ENCODE peak calls at places on chromosome 12, in four cellular contexts. L is tibial nerve, Z is right atrium auricular region, H is tibial artery. K is an unnamed sample.
A peak's percentile ranks its signal among the peaks of the same experiment; 100 is the strongest.

GRCh38 chr12:116454950-116455447 is 104.2 kb upstream of the MAP1LC3B2 start:
- DNase-seq in L (no peak), Z (no peak), H (no peak), K (no peak)

GRCh38 chr12:87815738-87816137 is 213.5 kb downstream of the C12orf50 start:
- DNase-seq in L (no peak), Z (no peak), H (no peak), K (no peak)

GRCh38 chr12:32881107-32881506 is 15.5 kb downstream of the PKP2 start:
- DNase-seq in L (no peak), Z (no peak), H (no peak), K (no peak)

GRCh38 chr12:90908465-90908864 is 46.5 kb downstream of the CCER1 start:
- DNase-seq in L (no peak), Z (no peak), H (no peak), K (no peak)

GRCh38 chr12:44317651-44318126 is 481.8 kb downstream of the TMEM117 start:
- DNase-seq in L (no peak), Z (no peak), H (no peak), K (no peak)

GRCh38 chr12:97982684-97983083 is 520.1 kb downstream of the RMST start:
- DNase-seq in L (no peak), Z (no peak), H (no peak), K (no peak)

GRCh38 chr12:83666690-83667089 is 980.0 kb downstream of the TMTC2 start:
- DNase-seq in L (no peak), Z (no peak), H (no peak), K (no peak)

GRCh38 chr12:53052419-53053222 is 2.8 kb downstream of the TNS2 start:
- DNase-seq in L (peak; percentile 94), Z (peak; percentile 92), H (peak; percentile 98), K (peak; percentile 91)

GRCh38 chr12:49228653-49229052 is 36.2 kb upstream of the TUBA1C start:
- DNase-seq in L (no peak), Z (no peak), H (no peak), K (no peak)

GRCh38 chr12:50613463-50613862 is 108.7 kb downstream of the DIP2B start:
- DNase-seq in L (no peak), Z (no peak), H (no peak), K (no peak)

GRCh38 chr12:101604132-101604531 is 9.4 kb downstream of the MYBPC1 start:
- DNase-seq in L (no peak), Z (no peak), H (no peak), K (no peak)

GRCh38 chr12:18747960-18748359 is 10.0 kb downstream of the CAPZA3 start:
- DNase-seq in L (no peak), Z (no peak), H (no peak), K (no peak)

GRCh38 chr12:49332441-49332861 is 4.5 kb downstream of the C1QL4 start:
- DNase-seq in L (no peak), Z (no peak), H (no peak), K (no peak)

GRCh38 chr12:93146278-93146939 is 217.3 kb upstream of the EEA1 start:
- DNase-seq in L (peak; percentile 21), Z (no peak), H (no peak), K (no peak)

GRCh38 chr12:122981587-122982493 is 1.4 kb downstream of the ARL6IP4 start:
- DNase-seq in L (no peak), Z (no peak), H (peak; percentile 66), K (no peak)

DNA sequence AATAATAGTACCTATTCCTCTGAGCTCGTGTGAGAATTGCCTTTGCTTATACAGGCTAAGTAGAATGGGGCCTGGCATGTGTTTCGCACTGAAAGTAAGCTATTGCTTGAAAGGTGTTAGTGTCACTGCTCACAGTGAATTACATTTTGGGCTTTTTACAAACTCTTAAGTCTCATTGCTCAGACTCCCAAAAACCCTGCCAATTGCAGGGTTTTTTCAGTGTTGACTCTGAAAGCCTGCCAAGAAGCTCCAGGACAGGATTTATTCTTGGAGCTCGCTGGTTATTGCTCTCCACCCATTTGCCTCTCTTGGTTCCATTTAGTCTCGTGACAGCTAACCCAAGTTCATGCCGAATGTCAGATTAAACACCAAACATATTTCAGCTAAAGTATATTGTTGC is 39.8 kb downstream of the NOPCHAP1 start:
- DNase-seq in L (peak; percentile 75), Z (peak; percentile 70), H (peak; percentile 88), K (peak; percentile 43)
- H3K27ac ChIP-seq in L (peak overlapping the region; percentile 43), Z (peak overlapping the region; percentile 28), H (peak overlapping the region; percentile 46), K (no peak overlapping the region)

GRCh38 chr12:62724285-62724684 is 210.7 kb downstream of the PPM1H start:
- DNase-seq in L (no peak), Z (no peak), H (no peak), K (no peak)
- H3K4me1 ChIP-seq in L (no peaks in the 10 kb centered on the region), Z (no peaks in the 10 kb centered on the region), H (peaks cover 38% of the 10 kb centered on the region), K (no peaks in the 10 kb centered on the region)

GRCh38 chr12:67968316-67968715 is 20.9 kb upstream of the IFNG-AS1 start:
- DNase-seq in L (no peak), Z (no peak), H (no peak), K (no peak)
- H3K27ac ChIP-seq in L (no peak overlapping the region), Z (no peak overlapping the region), H (no peak overlapping the region), K (no peak overlapping the region)

GRCh38 chr12:6957741-6958608 is 6.8 kb downstream of the PTPN6 start:
- DNase-seq in L (no peak), Z (no peak), H (peak; percentile 62), K (no peak)
- H3K4me1 ChIP-seq in L (no peaks in the 10 kb centered on the region), Z (no peaks in the 10 kb centered on the region), H (peaks cover 16% of the 10 kb centered on the region), K (peaks cover 29% of the 10 kb centered on the region)

GRCh38 chr12:112908548-112908947 is 1.8 kb downstream of the OAS1 start:
- DNase-seq in L (no peak), Z (no peak), H (no peak), K (no peak)
- H3K27ac ChIP-seq in L (peak overlapping the region; percentile 11), Z (peak overlapping the region; percentile 2), H (no peak overlapping the region), K (no peak overlapping the region)

GRCh38 chr12:94870511-94870910 is 133.0 kb downstream of the NDUFA12 start:
- DNase-seq in L (no peak), Z (no peak), H (no peak), K (no peak)
- H3K4me1 ChIP-seq in L (no peaks in the 10 kb centered on the region), Z (no peaks in the 10 kb centered on the region), H (peaks cover 24% of the 10 kb centered on the region), K (no peaks in the 10 kb centered on the region)